ENCODE peak calls at places on chromosome 3, in five cellular contexts. Y is CD4-positive, CD25-positive, alpha-beta regulatory T cell; B is Panc1; S is breast epithelium; D is ascending aorta. I is an unnamed sample.
A peak's percentile ranks its signal among the peaks of the same experiment; 100 is the strongest.

GRCh38 chr3:190094201-190094718 is 26.4 kb downstream of the P3H2 start:
- DNase-seq in S (no peak), D (peak; percentile 87), B (no peak), Y (no peak), I (no peak)

GRCh38 chr3:3127432-3128010 is 781 bp downstream of the TRNT1 start:
- DNase-seq in D (no peak), B (no peak), S (no peak), Y (peak; percentile 2), I (peak; percentile 23)

GRCh38 chr3:185915642-185916041 is 22.2 kb downstream of the TRA2B start:
- DNase-seq in D (no peak), S (no peak), Y (no peak), B (no peak), I (no peak)

GRCh38 chr3:159123877-159124276 is 322.0 kb downstream of the MFSD1 start:
- DNase-seq in S (no peak), B (no peak), Y (no peak), D (no peak), I (no peak)

GRCh38 chr3:123533554-123534159 is 51.2 kb downstream of the HACD2 start:
- DNase-seq in S (no peak), D (no peak), B (no peak), Y (no peak), I (no peak)

GRCh38 chr3:197577366-197578074 is 21.8 kb upstream of the BDH1 start:
- DNase-seq in D (no peak), S (no peak), Y (no peak), B (no peak), I (no peak)

GRCh38 chr3:54706783-54707182 is 221.1 kb downstream of the LRTM1 start:
- DNase-seq in Y (no peak), D (no peak), S (no peak), B (no peak), I (no peak)

GRCh38 chr3:43218921-43219320 is 67.4 kb upstream of the SNRK start:
- DNase-seq in S (no peak), D (no peak), B (no peak), Y (no peak), I (no peak)

DNA sequence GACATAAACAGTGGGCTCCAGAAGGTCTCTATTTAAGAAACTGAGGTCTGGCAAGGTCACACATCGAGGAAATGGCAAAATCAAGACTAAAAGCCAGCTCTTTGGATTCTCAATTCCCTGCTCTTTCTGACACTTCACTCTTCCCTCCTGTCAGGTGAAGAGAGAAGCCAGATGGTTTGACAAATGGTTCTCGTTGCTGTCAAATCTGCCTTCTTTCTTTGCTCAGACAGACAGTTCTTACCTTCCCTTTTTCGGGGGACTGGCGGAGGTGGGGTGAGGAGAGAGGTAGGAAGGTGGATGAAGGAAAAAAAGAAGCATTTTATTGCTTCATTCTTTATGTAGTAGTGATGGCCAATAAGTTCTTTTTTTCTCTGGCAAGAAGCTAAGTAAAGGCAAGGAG is 133.4 kb downstream of the LPP start:
- DNase-seq in B (no peak), S (no peak), D (no peak), Y (no peak), I (no peak)
- H3K4me1 ChIP-seq in B (peaks cover 42% of the 10 kb centered on the region), S (no peaks in the 10 kb centered on the region), D (peaks cover 29% of the 10 kb centered on the region), Y (peaks cover 7% of the 10 kb centered on the region), I (no peaks in the 10 kb centered on the region)

GRCh38 chr3:127316685-127317084 is 28.8 kb upstream of the PRR20G start:
- DNase-seq in D (no peak), Y (no peak), S (no peak), B (no peak), I (no peak)
- H3K27me3 ChIP-seq in D (no peaks in the 10 kb centered on the region), Y (no peaks in the 10 kb centered on the region), S (no peaks in the 10 kb centered on the region), B (peaks cover 25% of the 10 kb centered on the region), I (no peaks in the 10 kb centered on the region)

GRCh38 chr3:108062051-108062450 is 28.8 kb downstream of the CD47 start:
- DNase-seq in B (no peak), Y (no peak), S (no peak), D (no peak), I (no peak)
- H3K36me3 ChIP-seq in B (peaks cover 3% of the 10 kb centered on the region), Y (peaks cover 67% of the 10 kb centered on the region), S (no peaks in the 10 kb centered on the region), D (peaks cover 24% of the 10 kb centered on the region), I (peaks cover 47% of the 10 kb centered on the region)

GRCh38 chr3:29451901-29452300 is 171.0 kb downstream of the RBMS3 start:
- DNase-seq in Y (no peak), B (no peak), D (no peak), S (no peak), I (no peak)

GRCh38 chr3:29453278-29453961 is 172.5 kb downstream of the RBMS3 start:
- DNase-seq in B (no peak), D (peak; percentile 72), S (peak; percentile 81), Y (no peak), I (no peak)

GRCh38 chr3:29456901-29457300 is 176.0 kb downstream of the RBMS3 start:
- DNase-seq in D (no peak), S (no peak), Y (no peak), B (no peak), I (no peak)

GRCh38 chr3:29452923-29453277 is 172.0 kb downstream of the RBMS3 start:
- DNase-seq in S (no peak), Y (no peak), D (no peak), B (no peak), I (no peak)

GRCh38 chr3:29454326-29454725 is 173.5 kb downstream of the RBMS3 start:
- DNase-seq in S (peak; percentile 41), D (no peak), Y (no peak), B (no peak), I (no peak)
- H3K4me1 ChIP-seq in S (no peaks in the 10 kb centered on the region), D (peaks cover 8% of the 10 kb centered on the region), Y (no peaks in the 10 kb centered on the region), B (no peaks in the 10 kb centered on the region), I (no peaks in the 10 kb centered on the region)

GRCh38 chr3:99167016-99167415 is 265.5 kb upstream of the DCBLD2 start:
- DNase-seq in D (no peak), Y (no peak), B (no peak), S (no peak), I (no peak)
- H3K27me3 ChIP-seq in D (no peaks in the 10 kb centered on the region), Y (no peaks in the 10 kb centered on the region), B (no peaks in the 10 kb centered on the region), S (no peaks in the 10 kb centered on the region), I (no peaks in the 10 kb centered on the region)

GRCh38 chr3:67564008-67564407 is 90.4 kb downstream of the SUCLG2 start:
- DNase-seq in B (no peak), D (no peak), Y (no peak), S (no peak), I (no peak)
- H3K36me3 ChIP-seq in B (no peaks in the 10 kb centered on the region), D (no peaks in the 10 kb centered on the region), Y (peaks cover 8% of the 10 kb centered on the region), S (no peaks in the 10 kb centered on the region), I (peaks cover 4% of the 10 kb centered on the region)

GRCh38 chr3:13542142-13542541 is 6.8 kb upstream of the FBLN2 start:
- DNase-seq in D (no peak), Y (no peak), S (no peak), B (no peak), I (no peak)

GRCh38 chr3:13544951-13545651 is 3.8 kb upstream of the FBLN2 start:
- DNase-seq in S (no peak), D (no peak), B (no peak), Y (no peak), I (no peak)

GRCh38 chr3:13544293-13544831 is 4.6 kb upstream of the FBLN2 start:
- DNase-seq in B (no peak), Y (no peak), D (no peak), S (no peak), I (no peak)

GRCh38 chr3:13541691-13542090 is 7.2 kb upstream of the FBLN2 start:
- DNase-seq in B (no peak), D (no peak), S (no peak), Y (no peak), I (no peak)

GRCh38 chr3:13543251-13543650 is 5.7 kb upstream of the FBLN2 start:
- DNase-seq in B (no peak), S (peak; percentile 40), D (peak; percentile 87), Y (no peak), I (no peak)
- H3K4me1 ChIP-seq in B (no peaks in the 10 kb centered on the region), S (no peaks in the 10 kb centered on the region), D (peaks cover 4% of the 10 kb centered on the region), Y (peaks cover 3% of the 10 kb centered on the region), I (peaks cover 13% of the 10 kb centered on the region)

DNA sequence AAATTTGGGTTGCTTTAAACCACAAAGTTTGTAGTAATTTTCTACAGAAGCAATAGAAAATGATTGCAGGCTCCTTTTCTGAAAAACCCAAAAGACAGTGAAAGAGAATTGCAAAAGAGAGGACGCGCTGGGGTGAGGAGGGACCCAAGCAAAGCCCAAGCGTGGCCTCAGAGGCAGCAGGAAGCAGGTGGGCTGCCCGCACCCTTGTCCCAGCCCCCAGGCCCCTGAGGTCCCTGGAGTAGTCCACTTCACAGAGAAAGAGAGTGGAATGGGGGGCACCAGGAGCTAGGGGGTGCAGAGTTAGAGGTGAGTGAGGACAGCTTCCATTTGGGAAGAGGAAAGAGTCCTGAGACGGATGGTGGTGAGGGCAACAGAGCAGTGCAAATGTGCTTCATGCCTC is 11.6 kb downstream of the DNAJB8 start:
- DNase-seq in B (no peak), D (no peak), Y (no peak), S (no peak), I (no peak)
- H3K27me3 ChIP-seq in B (no peaks in the 10 kb centered on the region), D (no peaks in the 10 kb centered on the region), Y (no peaks in the 10 kb centered on the region), S (no peaks in the 10 kb centered on the region), I (no peaks in the 10 kb centered on the region)

GRCh38 chr3:9390265-9390888 is 7.0 kb upstream of the SETD5 start:
- DNase-seq in S (no peak), Y (no peak), B (no peak), D (no peak), I (no peak)
- H3K36me3 ChIP-seq in S (no peaks in the 10 kb centered on the region), Y (peaks cover 77% of the 10 kb centered on the region), B (peaks cover 54% of the 10 kb centered on the region), D (peaks cover 70% of the 10 kb centered on the region), I (peaks cover 67% of the 10 kb centered on the region)

DNA sequence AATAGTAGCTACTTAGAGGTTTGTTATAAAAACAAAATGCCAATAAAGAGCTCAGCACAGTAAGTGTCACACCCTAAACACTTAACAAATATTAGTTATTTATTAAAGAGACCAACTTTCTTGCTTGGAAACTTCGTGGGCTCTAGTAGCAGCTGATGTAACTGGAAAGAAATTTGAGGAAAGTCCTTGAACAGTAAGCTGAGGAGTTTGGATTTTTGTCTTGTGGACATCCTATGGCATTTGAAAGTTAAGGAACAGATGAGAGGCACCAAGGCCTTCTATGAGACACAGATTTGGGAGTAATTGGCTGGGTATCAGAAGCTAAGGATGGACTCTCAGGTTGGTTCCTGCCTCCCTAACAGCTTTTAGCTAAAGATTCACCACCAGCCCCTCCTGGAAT is 59.6 kb upstream of the FILIP1L start:
- DNase-seq in Y (no peak), B (no peak), S (no peak), D (no peak), I (no peak)
- H3K4me1 ChIP-seq in Y (no peaks in the 10 kb centered on the region), B (no peaks in the 10 kb centered on the region), S (no peaks in the 10 kb centered on the region), D (no peaks in the 10 kb centered on the region), I (no peaks in the 10 kb centered on the region)

I was measured in CD8-positive, alpha-beta memory T cell.